ENCODE peak calls at places on chromosomes 7 and 10, in six cellular contexts. One of them, this sample, is unnamed.

GRCh38 chr10:36597921-36598320 is 527.5 kb upstream of the ANKRD30A start:
- DNase-seq in AG09319: no peak
- DNase-seq in NCI-H2171 treated with DMSO at 0.1 percent for 48 hours: no peak
- DNase-seq in AG08395: no peak
- DNase-seq in GM04504: no peak
- DNase-seq in small intestine: no peak
- DNase-seq in this sample: no peak

GRCh38 chr10:60238408-60239100 is 151.1 kb downstream of the ANK3 start:
- DNase-seq in AG08395: peak; percentile 35
- DNase-seq in AG09319: peak; percentile 51
- DNase-seq in NCI-H2171 treated with DMSO at 0.1 percent for 48 hours: no peak
- DNase-seq in small intestine: peak; percentile 5
- DNase-seq in GM04504: no peak
- DNase-seq in this sample: peak; percentile 22

GRCh38 chr10:77186936-77187335 is 450.7 kb downstream of the KCNMA1 start:
- DNase-seq in GM04504: no peak
- DNase-seq in small intestine: no peak
- DNase-seq in AG09319: no peak
- DNase-seq in AG08395: no peak
- DNase-seq in NCI-H2171 treated with DMSO at 0.1 percent for 48 hours: no peak
- DNase-seq in this sample: peak; percentile 35

GRCh38 chr10:6013413-6014192 is 36.3 kb upstream of the IL15RA start:
- DNase-seq in GM04504: no peak
- DNase-seq in NCI-H2171 treated with DMSO at 0.1 percent for 48 hours: no peak
- DNase-seq in AG08395: no peak
- DNase-seq in small intestine: no peak
- DNase-seq in AG09319: no peak
- DNase-seq in this sample: no peak

GRCh38 chr10:62733654-62734293 is 70.7 kb upstream of the ADO start:
- DNase-seq in AG08395: no peak
- DNase-seq in GM04504: no peak
- DNase-seq in AG09319: no peak
- DNase-seq in NCI-H2171 treated with DMSO at 0.1 percent for 48 hours: no peak
- DNase-seq in small intestine: no peak
- DNase-seq in this sample: peak; percentile 94

GRCh38 chr7:146894927-146895326 is 778.3 kb downstream of the CNTNAP2 start:
- DNase-seq in AG09319: no peak
- DNase-seq in small intestine: no peak
- DNase-seq in AG08395: no peak
- DNase-seq in NCI-H2171 treated with DMSO at 0.1 percent for 48 hours: no peak
- DNase-seq in GM04504: no peak
- DNase-seq in this sample: no peak

GRCh38 chr7:37430644-37431043 is 18.0 kb downstream of the ELMO1 start:
- DNase-seq in AG08395: no peak
- DNase-seq in NCI-H2171 treated with DMSO at 0.1 percent for 48 hours: no peak
- DNase-seq in AG09319: no peak
- DNase-seq in GM04504: no peak
- DNase-seq in small intestine: no peak
- DNase-seq in this sample: no peak

GRCh38 chr7:107179326-107180163 is 10.7 kb downstream of the HBP1 start:
- DNase-seq in small intestine: no peak
- DNase-seq in AG08395: no peak
- DNase-seq in GM04504: no peak
- DNase-seq in NCI-H2171 treated with DMSO at 0.1 percent for 48 hours: no peak
- DNase-seq in AG09319: no peak
- DNase-seq in this sample: peak; percentile 18

GRCh38 chr7:95776561-95777185 is 4.3 kb downstream of the DYNC1I1 start:
- DNase-seq in AG08395: no peak
- DNase-seq in GM04504: no peak
- DNase-seq in NCI-H2171 treated with DMSO at 0.1 percent for 48 hours: no peak
- DNase-seq in small intestine: no peak
- DNase-seq in AG09319: no peak
- DNase-seq in this sample: no peak

GRCh38 chr10:89611282-89611681 is 33.8 kb downstream of the PANK1 start:
- DNase-seq in NCI-H2171 treated with DMSO at 0.1 percent for 48 hours: no peak
- DNase-seq in GM04504: no peak
- DNase-seq in small intestine: no peak
- DNase-seq in AG09319: no peak
- DNase-seq in AG08395: no peak
- DNase-seq in this sample: no peak

GRCh38 chr7:2589341-2589740 is 30.6 kb downstream of the IQCE start:
- DNase-seq in AG08395: no peak
- DNase-seq in AG09319: no peak
- DNase-seq in small intestine: no peak
- DNase-seq in NCI-H2171 treated with DMSO at 0.1 percent for 48 hours: no peak
- DNase-seq in GM04504: no peak
- DNase-seq in this sample: no peak

GRCh38 chr7:151679073-151679708 is 159.5 kb upstream of the RHEB start:
- DNase-seq in AG09319: no peak
- DNase-seq in NCI-H2171 treated with DMSO at 0.1 percent for 48 hours: no peak
- DNase-seq in AG08395: no peak
- DNase-seq in GM04504: no peak
- DNase-seq in small intestine: no peak
- DNase-seq in this sample: no peak

GRCh38 chr10:93313798-93314197 is 168.3 kb downstream of the MYOF start:
- DNase-seq in NCI-H2171 treated with DMSO at 0.1 percent for 48 hours: no peak
- DNase-seq in small intestine: no peak
- DNase-seq in GM04504: no peak
- DNase-seq in AG09319: no peak
- DNase-seq in AG08395: no peak
- DNase-seq in this sample: no peak

GRCh38 chr10:44976352-44977198 is 2.0 kb downstream of the DEPP1 start:
- DNase-seq in GM04504: no peak
- DNase-seq in AG09319: no peak
- DNase-seq in AG08395: no peak
- DNase-seq in NCI-H2171 treated with DMSO at 0.1 percent for 48 hours: no peak
- DNase-seq in small intestine: no peak
- DNase-seq in this sample: no peak

GRCh38 chr7:29811597-29811996 is 5.3 kb downstream of the WIPF3 start:
- DNase-seq in AG09319: no peak
- DNase-seq in NCI-H2171 treated with DMSO at 0.1 percent for 48 hours: peak; percentile 65
- DNase-seq in AG08395: no peak
- DNase-seq in GM04504: no peak
- DNase-seq in small intestine: peak; percentile 55
- DNase-seq in this sample: no peak

GRCh38 chr7:15674586-15674985 is 11.9 kb downstream of the MEOX2 start:
- DNase-seq in GM04504: no peak
- DNase-seq in small intestine: no peak
- DNase-seq in AG08395: no peak
- DNase-seq in AG09319: no peak
- DNase-seq in NCI-H2171 treated with DMSO at 0.1 percent for 48 hours: peak; percentile 65
- DNase-seq in this sample: peak; percentile 35

GRCh38 chr7:94655884-94656657 is at the start of gene SGCE:
- DNase-seq in GM04504: peak; percentile 58
- DNase-seq in AG09319: peak; percentile 50
- DNase-seq in NCI-H2171 treated with DMSO at 0.1 percent for 48 hours: peak; percentile 78
- DNase-seq in AG08395: peak; percentile 76
- DNase-seq in small intestine: peak; percentile 5
- DNase-seq in this sample: peak; percentile 85

GRCh38 chr10:6445671-6446278 is 134.3 kb downstream of the PRKCQ start:
- DNase-seq in AG08395: peak; percentile 46
- DNase-seq in GM04504: no peak
- DNase-seq in small intestine: peak; percentile 58
- DNase-seq in AG09319: no peak
- DNase-seq in NCI-H2171 treated with DMSO at 0.1 percent for 48 hours: no peak
- DNase-seq in this sample: peak; percentile 69

This sample was measured in myocyte.